ENCODE peak calls at places on chromosomes 7 and 10, in nine cellular contexts. A is H54; B is COR-L47; C is iris pigment epithelial cell; G is stimulated activated CD4-positive, alpha-beta T cell treated with anti-CD3 and anti-CD28 coated beads, Interleukin-15, amount 100 ng/mL, for 1 hour; V is LoVo; J is activated effector memory CD4-positive, alpha-beta T cell treated with Interleukin-2 at 50 U/mL for 16 hours; S is foreskin fibroblast; E is amniotic stem cell. I is an unnamed sample.

GRCh38 chr7:68929712-68930395 is 668.4 kb upstream of the AUTS2 start:
- DNase-seq in E (no peak), A (peak), C (peak), G (no peak), S (no peak), J (no peak), V (no peak), B (no peak), I (no peak)

GRCh38 chr10:106789623-106790022 is 374.9 kb downstream of the SORCS1 start:
- DNase-seq in A (no peak), J (no peak), B (no peak), C (no peak), E (no peak), V (no peak), G (no peak), S (no peak), I (no peak)

GRCh38 chr10:12067336-12067735 is 1.4 kb upstream of the DHTKD1 start:
- DNase-seq in J (no peak), S (peak), B (no peak), E (peak), C (peak), A (peak), V (no peak), G (no peak), I (no peak)

GRCh38 chr10:124172241-124172661 is 78.9 kb upstream of the CHST15 start:
- DNase-seq in S (no peak), A (no peak), V (no peak), B (no peak), J (no peak), G (no peak), E (no peak), C (no peak), I (no peak)

GRCh38 chr7:76057813-76058145 is 9.9 kb downstream of the MDH2 start:
- DNase-seq in G (no peak), E (no peak), B (no peak), J (no peak), S (no peak), A (no peak), V (no peak), C (no peak), I (no peak)

GRCh38 chr10:6563075-6563474 is 17.0 kb downstream of the PRKCQ start:
- DNase-seq in E (no peak), G (no peak), B (no peak), J (no peak), A (no peak), C (no peak), V (no peak), S (no peak), I (peak)

GRCh38 chr10:69222157-69223027 is 2.3 kb downstream of the HKDC1 start:
- DNase-seq in G (peak), E (peak), V (peak), A (peak), C (peak), J (peak), B (no peak), S (peak), I (peak)

GRCh38 chr7:101588131-101588935 is 40.8 kb downstream of the MYL10 start:
- DNase-seq in V (no peak), C (no peak), E (no peak), B (no peak), S (no peak), J (no peak), A (no peak), G (no peak), I (no peak)

GRCh38 chr7:23980081-23980480 is 270.1 kb downstream of the STK31 start:
- DNase-seq in C (no peak), V (no peak), B (no peak), S (no peak), A (no peak), G (no peak), E (no peak), J (no peak), I (no peak)

GRCh38 chr10:86329896-86330680 is 36.5 kb downstream of the GRID1 start:
- DNase-seq in J (no peak), G (no peak), C (no peak), E (no peak), S (no peak), B (no peak), A (no peak), V (no peak), I (no peak)